ENCODE peak calls at places on chromosome 11, in six cellular contexts. D is cardiac muscle cell; G is transverse colon; X is CD8-positive, alpha-beta memory T cell; W is HAP-1; E is gastrocnemius medialis. P is an unnamed sample. For H3K36me3, the result is how much of the 10 kb centered on the place peaks cover.

GRCh38 chr11:57499983-57500461 is 15.5 kb downstream of the SLC43A1 start:
- DNase-seq in X (no peak), D (no peak), G (no peak), E (no peak), W (no peak), P (no peak)

GRCh38 chr11:117986981-117987495 is 844 bp downstream of the IL10RA start:
- DNase-seq in W (no peak), E (no peak), X (peak), G (peak), D (no peak), P (no peak)

GRCh38 chr11:120563698-120564572 is 52.4 kb downstream of the GRIK4 start:
- DNase-seq in D (peak), X (no peak), W (no peak), E (no peak), G (no peak), P (no peak)

GRCh38 chr11:81705283-81705682 is 1028.4 kb downstream of the FAM181B start:
- DNase-seq in E (no peak), W (no peak), D (no peak), X (no peak), G (no peak), P (no peak)

GRCh38 chr11:118436639-118437045 is 350 bp downstream of the KMT2A start:
- DNase-seq in X (peak), D (peak), E (no peak), G (peak), W (no peak), P (no peak)

GRCh38 chr11:109138200-109138599 is 283.8 kb upstream of the C11orf87 start:
- DNase-seq in G (no peak), E (no peak), D (no peak), W (no peak), X (no peak), P (no peak)

GRCh38 chr11:115759622-115760527 is 255.7 kb upstream of the CADM1 start:
- DNase-seq in W (no peak), D (peak), X (no peak), G (peak), E (no peak), P (no peak)

GRCh38 chr11:130148927-130149326 is 10.7 kb upstream of the ST14 start:
- DNase-seq in D (no peak), G (no peak), X (no peak), W (no peak), E (no peak), P (no peak)

GRCh38 chr11:70675697-70676374 is 277.5 kb downstream of the CTTN start:
- DNase-seq in X (no peak), W (no peak), E (no peak), G (peak), D (no peak), P (no peak)

GRCh38 chr11:316891-317291 is 3.1 kb downstream of the IFITM1 start:
- DNase-seq in X (no peak), D (no peak), G (no peak), E (no peak), W (peak), P (no peak)

GRCh38 chr11:127789887-127790286 is 789.3 kb upstream of the KIRREL3 start:
- DNase-seq in D (peak), W (no peak), E (no peak), G (peak), X (no peak), P (no peak)

GRCh38 chr11:55707029-55707428 is 45.0 kb downstream of the OR4C6 start:
- DNase-seq in D (no peak), G (no peak), W (peak), E (no peak), X (no peak), P (no peak)

GRCh38 chr11:22807855-22808558 is 21.6 kb downstream of the SVIP start:
- DNase-seq in D (no peak), X (no peak), G (no peak), W (no peak), E (no peak), P (no peak)

GRCh38 chr11:4539603-4540219 is 5.3 kb upstream of the OR52M1 start:
- DNase-seq in G (peak), W (peak), X (no peak), D (peak), E (no peak), P (peak)

GRCh38 chr11:130815921-130816320 is 100.4 kb downstream of the SNX19 start:
- DNase-seq in G (no peak), W (no peak), X (no peak), D (no peak), E (no peak), P (no peak)

GRCh38 chr11:106961518-106961917 is 56.8 kb downstream of the GUCY1A2 start:
- DNase-seq in X (no peak), W (no peak), D (no peak), E (no peak), G (no peak), P (no peak)

GRCh38 chr11:76380161-76380976 is 563 bp downstream of the THAP12 start:
- DNase-seq in D (peak), G (peak), W (peak), E (no peak), X (peak), P (no peak)

GRCh38 chr11:108838804-108839128 is 173.9 kb downstream of the DDX10 start:
- DNase-seq in W (no peak), X (no peak), E (no peak), D (no peak), G (no peak), P (no peak)

GRCh38 chr11:117966908-117967307 is 19.3 kb upstream of the IL10RA start:
- DNase-seq in W (no peak), X (no peak), D (no peak), E (no peak), G (no peak), P (no peak)

GRCh38 chr11:76838422-76839068 is 22.2 kb upstream of the ACER3 start:
- DNase-seq in E (no peak), W (no peak), D (peak), G (no peak), X (no peak), P (peak)

GRCh38 chr11:58675344-58676155 is 53.1 kb downstream of the CNTF start:
- DNase-seq in D (peak), X (peak), E (peak), G (peak), W (peak), P (no peak)

GRCh38 chr11:117425679-117426296 is 98.1 kb downstream of the CEP164 start:
- DNase-seq in D (no peak), E (no peak), W (no peak), X (no peak), G (no peak), P (no peak)

GRCh38 chr11:86981777-86982540 is 26.8 kb upstream of the FZD4 start:
- DNase-seq in W (no peak), G (no peak), E (no peak), X (no peak), D (no peak), P (no peak)

GRCh38 chr11:1834791-1835670 is at the start of gene SYT8:
- DNase-seq in G (peak), E (no peak), W (no peak), X (no peak), D (no peak), P (no peak)

GRCh38 chr11:114377612-114378267 is 22.6 kb downstream of the C11orf71 start:
- DNase-seq in G (no peak), W (no peak), E (no peak), X (no peak), D (no peak), P (no peak)

GRCh38 chr11:78158987-78159662 is 19.7 kb upstream of the ALG8 start:
- DNase-seq in D (no peak), E (no peak), W (no peak), X (no peak), G (no peak), P (no peak)

GRCh38 chr11:26649884-26650283 is 72.0 kb downstream of the SLC5A12 start:
- DNase-seq in W (peak), E (no peak), G (peak), X (no peak), D (peak), P (peak)

GRCh38 chr11:96055706-96056387 is 131.9 kb upstream of the MTMR2 start:
- DNase-seq in G (no peak), X (no peak), E (no peak), D (no peak), W (peak), P (no peak)

GRCh38 chr11:875203-875602 is 32.6 kb downstream of the TSPAN4 start:
- DNase-seq in E (no peak), D (no peak), X (no peak), W (no peak), G (no peak), P (no peak)

GRCh38 chr11:15884131-15884530 is 472.2 kb downstream of the SOX6 start:
- DNase-seq in E (no peak), X (no peak), W (no peak), D (no peak), G (no peak), P (no peak)

GRCh38 chr11:13386567-13386966 is 76.5 kb downstream of the BTBD10 start:
- DNase-seq in W (no peak), D (no peak), E (no peak), X (no peak), G (peak), P (no peak)
- H3K36me3 ChIP-seq in W (under half), D (under half), E (under half), X (under half), G (under half), P (under half)

DNA sequence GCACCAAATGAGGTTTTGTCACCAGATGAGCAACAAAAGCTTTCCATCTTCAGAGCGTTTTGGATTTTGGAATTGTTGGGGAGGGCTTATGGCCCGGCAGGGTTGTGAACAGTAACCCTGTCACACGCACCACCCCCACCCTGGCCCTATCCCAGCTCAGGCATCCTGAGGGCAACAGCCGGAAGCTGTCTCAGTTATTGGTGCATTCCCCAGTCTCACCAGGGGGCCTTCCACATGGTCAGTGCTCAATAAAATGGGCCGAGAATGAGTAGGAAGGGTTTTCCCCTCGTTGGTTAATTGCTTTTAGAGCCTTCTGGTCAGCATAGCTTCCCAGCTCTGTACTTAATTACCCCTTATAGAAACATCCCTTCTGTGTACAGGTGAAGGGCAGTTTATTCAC is 46.0 kb downstream of the LRP5 start:
- DNase-seq in X (no peak), D (no peak), E (no peak), W (no peak), G (no peak), P (no peak)
- H3K36me3 ChIP-seq in X (under half), D (under half), E (under half), W (under half), G (under half), P (under half)

GRCh38 chr11:3092603-3093141 is 35.4 kb upstream of the CARS1 start:
- DNase-seq in E (no peak), W (no peak), D (no peak), X (no peak), G (no peak), P (no peak)
- H3K36me3 ChIP-seq in E (under half), W (under half), D (under half), X (under half), G (under half), P (under half)

GRCh38 chr11:34086554-34087278 is 18.7 kb upstream of the NAT10 start:
- DNase-seq in X (no peak), E (no peak), D (no peak), G (no peak), W (no peak), P (no peak)
- H3K36me3 ChIP-seq in X (half or more), E (under half), D (half or more), G (half or more), W (half or more), P (under half)

GRCh38 chr11:48125866-48126265 is 90.7 kb upstream of the OR4B1 start:
- DNase-seq in D (no peak), X (no peak), E (no peak), W (no peak), G (no peak), P (no peak)

GRCh38 chr11:48123249-48123875 is 93.2 kb upstream of the OR4B1 start:
- DNase-seq in E (no peak), D (no peak), W (no peak), X (no peak), G (no peak), P (no peak)

GRCh38 chr11:48123934-48124755 is 92.5 kb upstream of the OR4B1 start:
- DNase-seq in X (no peak), E (no peak), G (no peak), D (peak), W (no peak), P (no peak)

GRCh38 chr11:48122656-48123055 is 94.0 kb upstream of the OR4B1 start:
- DNase-seq in D (no peak), E (no peak), W (no peak), X (no peak), G (no peak), P (no peak)

GRCh38 chr11:48124880-48125279 is 91.7 kb upstream of the OR4B1 start:
- DNase-seq in E (no peak), W (no peak), D (no peak), G (no peak), X (no peak), P (no peak)
- H3K36me3 ChIP-seq in E (under half), W (under half), D (under half), G (under half), X (under half), P (under half)

DNA sequence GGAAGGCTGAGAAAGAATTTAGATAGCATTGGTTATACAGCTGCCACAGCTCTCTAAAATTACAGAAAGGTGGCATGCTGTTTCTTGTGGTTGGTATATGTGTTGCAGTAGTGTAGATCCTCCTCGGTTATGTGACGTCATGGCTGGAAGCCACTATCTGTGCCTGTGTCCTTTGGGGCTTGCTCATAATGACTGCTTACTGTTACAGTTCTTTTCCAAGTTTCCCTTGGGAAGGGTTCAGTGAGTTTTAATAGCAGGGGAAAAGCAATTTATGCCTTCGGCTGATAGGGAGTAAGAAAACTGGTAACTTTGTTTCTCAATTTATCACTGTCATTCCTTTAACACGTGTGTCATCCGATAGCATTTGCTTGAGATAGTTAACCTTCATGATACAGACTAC is 47.2 kb downstream of the POLD3 start:
- DNase-seq in D (no peak), W (no peak), X (no peak), E (no peak), G (no peak), P (no peak)
- H3K36me3 ChIP-seq in D (under half), W (under half), X (under half), E (under half), G (under half), P (under half)

GRCh38 chr11:11581493-11581880 is 40.3 kb downstream of the GALNT18 start:
- DNase-seq in W (no peak), X (no peak), G (no peak), E (no peak), D (no peak), P (no peak)
- H3K36me3 ChIP-seq in W (under half), X (under half), G (under half), E (under half), D (under half), P (under half)

DNA sequence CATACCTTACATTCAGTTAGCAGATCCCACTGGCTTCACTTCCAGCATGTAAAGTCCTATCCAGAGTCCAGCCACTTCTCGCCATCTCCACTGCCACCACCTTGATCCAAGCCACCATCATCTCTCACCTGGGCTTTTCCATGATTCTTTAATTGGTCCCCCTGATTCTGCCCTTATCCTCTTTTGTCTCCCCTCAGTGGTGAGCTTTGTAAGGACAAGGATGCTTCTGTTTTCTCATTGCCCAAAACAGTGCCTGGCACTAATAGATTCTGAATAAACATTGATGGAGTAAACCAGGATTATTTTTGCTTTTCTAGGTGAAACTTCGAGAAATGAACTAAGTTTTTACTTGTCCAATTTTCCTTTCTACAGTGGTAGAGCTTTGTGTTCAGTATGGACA is 4.4 kb downstream of the POLA2 start:
- DNase-seq in X (no peak), E (no peak), D (no peak), W (no peak), G (no peak), P (no peak)
- H3K36me3 ChIP-seq in X (under half), E (under half), D (under half), W (under half), G (under half), P (under half)